ENCODE peak calls at places on chromosome 6, in ten cellular contexts. L is HCT116; R is kidney; H is CD4-positive, alpha-beta memory T cell; B is suprapubic skin; Z is hepatocyte; C is psoas muscle; U is right atrium auricular region; Q is right lobe of liver; F is heart left ventricle. I is an unnamed sample. For H3K9me3, the result is how much of the 10 kb centered on the place peaks cover.

GRCh38 chr6:136822051-136822378 is 377 bp upstream of the PEX7 start:
- DNase-seq in L (no peak), R (no peak), H (no peak), B (no peak), Z (peak), C (peak), U (no peak), Q (peak), F (peak), I (no peak)

GRCh38 chr6:89146748-89147715 is 1.2 kb downstream of the PM20D2 start:
- DNase-seq in L (peak), R (no peak), H (peak), B (no peak), Z (peak), C (no peak), U (no peak), Q (no peak), F (no peak), I (no peak)

GRCh38 chr6:56887086-56887485 is 67.8 kb upstream of the BEND6 start:
- DNase-seq in L (no peak), R (no peak), H (no peak), B (no peak), Z (no peak), C (no peak), U (no peak), Q (no peak), F (no peak), I (no peak)

GRCh38 chr6:111804627-111805235 is 68.5 kb downstream of the FYN start:
- DNase-seq in L (no peak), R (no peak), H (peak), B (no peak), Z (peak), C (no peak), U (no peak), Q (no peak), F (no peak), I (no peak)

GRCh38 chr6:108958900-108959770 is 110.9 kb downstream of the ARMC2 start:
- DNase-seq in L (no peak), R (no peak), H (no peak), B (no peak), Z (no peak), C (no peak), U (no peak), Q (no peak), F (no peak), I (no peak)

GRCh38 chr6:113586413-113586812 is 270.7 kb upstream of the MARCKS start:
- DNase-seq in L (no peak), R (no peak), H (no peak), B (no peak), Z (no peak), C (no peak), U (no peak), Q (no peak), F (no peak), I (no peak)

GRCh38 chr6:112466378-112467151 is 119.4 kb downstream of the RFPL4B start:
- DNase-seq in L (no peak), R (no peak), H (no peak), B (no peak), Z (no peak), C (no peak), U (no peak), Q (no peak), F (no peak), I (no peak)

GRCh38 chr6:137089305-137089704 is 44.5 kb upstream of the IL20RA start:
- DNase-seq in L (no peak), R (no peak), H (no peak), B (no peak), Z (no peak), C (no peak), U (no peak), Q (no peak), F (no peak), I (no peak)

GRCh38 chr6:125853168-125853567 is 62.4 kb downstream of the NCOA7 start:
- DNase-seq in L (no peak), R (no peak), H (no peak), B (no peak), Z (no peak), C (no peak), U (no peak), Q (no peak), F (no peak), I (no peak)

GRCh38 chr6:140671926-140672325 is 1297.5 kb upstream of the CITED2 start:
- DNase-seq in L (peak), R (no peak), H (no peak), B (no peak), Z (no peak), C (no peak), U (no peak), Q (no peak), F (no peak), I (no peak)

GRCh38 chr6:46052479-46052878 is 36.8 kb upstream of the CLIC5 start:
- DNase-seq in L (no peak), R (no peak), H (no peak), B (no peak), Z (no peak), C (no peak), U (no peak), Q (no peak), F (no peak), I (no peak)

GRCh38 chr6:165306955-165307354 is 2.5 kb downstream of the C6orf118 start:
- DNase-seq in L (no peak), R (no peak), H (no peak), B (no peak), Z (no peak), C (no peak), U (no peak), Q (no peak), F (no peak), I (no peak)

GRCh38 chr6:140597181-140597580 is 1222.7 kb upstream of the CITED2 start:
- DNase-seq in L (no peak), R (no peak), H (no peak), B (no peak), Z (no peak), C (no peak), U (no peak), Q (no peak), F (no peak), I (no peak)

GRCh38 chr6:140854363-140854762 is 1278.4 kb upstream of the GJE1 start:
- DNase-seq in L (no peak), R (no peak), H (no peak), B (no peak), Z (no peak), C (no peak), U (no peak), Q (no peak), F (no peak), I (no peak)

GRCh38 chr6:108897371-108897770 is 49.1 kb downstream of the ARMC2 start:
- DNase-seq in L (peak), R (no peak), H (no peak), B (no peak), Z (no peak), C (no peak), U (no peak), Q (peak), F (peak), I (no peak)

GRCh38 chr6:146628350-146628749 is 29.6 kb downstream of the ADGB start:
- DNase-seq in L (no peak), R (no peak), H (no peak), B (no peak), Z (no peak), C (no peak), U (no peak), Q (no peak), F (no peak), I (no peak)

DNA sequence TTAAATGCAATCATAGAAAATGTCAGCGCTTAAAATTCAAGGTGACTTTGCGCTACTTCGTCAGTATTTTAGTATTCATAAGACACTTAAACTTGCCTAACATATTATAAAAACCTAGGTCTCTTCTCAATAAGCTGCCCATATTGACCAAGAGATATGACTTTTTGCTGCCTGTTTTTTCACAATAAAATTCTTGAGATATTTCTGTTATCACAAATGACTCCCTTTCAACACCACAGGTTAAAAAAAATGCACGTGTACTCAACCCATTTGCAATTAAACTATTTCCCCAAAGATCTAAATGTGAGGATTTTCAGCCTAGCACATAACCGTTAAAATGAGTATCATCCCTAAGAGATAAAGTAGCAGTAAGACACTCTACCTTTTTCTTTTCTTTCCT is 10.7 kb downstream of the ATXN1 start:
- DNase-seq in L (no peak), R (no peak), H (no peak), B (no peak), Z (no peak), C (no peak), U (no peak), Q (no peak), F (no peak), I (no peak)
- H3K9me3 ChIP-seq in L (under half), R (under half), H (under half), B (under half), Z (under half), C (under half), U (under half), Q (under half), F (under half), I (under half)

DNA sequence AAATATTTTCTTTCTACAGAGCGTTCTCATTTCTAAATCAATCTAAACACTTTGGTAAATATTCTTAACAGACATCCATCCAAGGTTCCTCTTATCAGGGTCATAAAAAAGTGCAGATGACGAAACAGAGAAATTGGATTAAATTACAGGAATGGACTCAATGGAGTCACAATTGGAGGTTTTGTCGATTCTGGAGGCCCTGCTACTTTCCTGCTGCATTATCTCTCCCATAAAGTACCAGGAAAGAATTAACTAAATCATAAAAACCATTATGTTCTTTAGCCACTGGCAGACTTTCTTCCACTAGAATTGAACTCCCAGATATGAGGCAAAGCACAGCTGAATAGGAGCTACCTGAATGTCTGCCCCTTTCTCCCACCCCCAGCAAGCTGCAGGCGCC is 610.6 kb downstream of the HDGFL1 start:
- DNase-seq in L (no peak), R (no peak), H (no peak), B (no peak), Z (no peak), C (no peak), U (no peak), Q (no peak), F (no peak), I (no peak)
- H3K9me3 ChIP-seq in L (under half), R (under half), H (under half), B (under half), Z (under half), C (under half), U (under half), Q (under half), F (under half), I (under half)

DNA sequence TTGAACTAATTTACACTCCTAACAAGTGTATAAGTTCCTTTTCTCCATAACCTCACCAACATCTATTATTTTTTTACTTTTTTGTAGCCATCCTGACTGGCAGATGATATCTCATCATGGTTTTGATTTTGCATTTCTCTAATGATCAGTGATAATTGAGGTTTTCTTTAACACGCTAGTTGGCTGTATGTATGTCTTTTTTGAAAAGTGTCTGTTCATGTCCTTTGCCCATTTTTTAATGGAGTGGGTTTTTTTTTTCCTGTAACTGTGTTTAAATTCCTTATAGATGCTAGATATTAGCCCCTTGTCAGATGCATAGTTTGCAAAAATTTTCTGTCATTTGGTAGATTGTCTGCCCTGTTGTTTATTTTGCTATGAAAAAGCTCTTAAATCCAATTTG is 39.6 kb upstream of the TRIM39 start:
- DNase-seq in L (no peak), R (no peak), H (no peak), B (no peak), Z (no peak), C (no peak), U (no peak), Q (no peak), F (no peak), I (no peak)
- H3K9me3 ChIP-seq in L (under half), R (under half), H (under half), B (under half), Z (half or more), C (half or more), U (half or more), Q (under half), F (half or more), I (under half)

DNA sequence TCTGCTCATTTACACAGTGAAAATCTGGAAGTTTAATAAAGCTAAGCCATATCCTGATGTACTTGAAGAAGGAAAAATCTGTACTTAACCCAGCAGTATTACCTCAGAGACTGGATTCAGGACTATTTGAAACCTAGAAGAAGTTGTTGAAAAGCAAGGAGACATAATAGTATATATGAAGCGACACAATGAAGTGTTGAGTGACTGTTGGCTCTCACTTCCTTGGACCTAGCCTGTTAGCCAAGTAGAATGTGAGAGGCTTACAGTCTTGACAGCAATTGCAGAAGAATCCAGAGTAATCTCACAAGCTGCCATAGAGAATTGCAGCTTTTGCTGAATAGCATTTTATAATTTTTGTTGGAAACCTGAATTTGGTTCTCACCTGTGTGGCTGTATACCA is 26.7 kb downstream of the SMAP1 start:
- DNase-seq in L (no peak), R (no peak), H (no peak), B (no peak), Z (no peak), C (no peak), U (no peak), Q (no peak), F (no peak), I (no peak)
- H3K9me3 ChIP-seq in L (under half), R (under half), H (under half), B (under half), Z (under half), C (under half), U (under half), Q (under half), F (half or more), I (under half)

I was measured in T-helper 17 cell.